ENCODE peak calls at places on chromosomes 5 and 9, in five cellular contexts. Z is K562, U is A549, B is GM23338, N is HepG2. M is an unnamed sample.

GRCh38 chr5:36150676-36151433 is 832 bp downstream of the LMBRD2 start:
- DNase-seq in Z (peak), U (peak), B (peak), N (peak), M (no peak)

GRCh38 chr9:110078626-110079025 is 129.3 kb downstream of the C9orf152 start:
- DNase-seq in Z (no peak), U (no peak), B (no peak), N (no peak), M (no peak)

GRCh38 chr5:14364576-14365472 is 216.8 kb upstream of the OTULINL start:
- DNase-seq in Z (peak), U (peak), B (peak), N (peak), M (no peak)

GRCh38 chr5:74626386-74627222 is 13.9 kb downstream of the ENC1 start:
- DNase-seq in Z (no peak), U (no peak), B (no peak), N (no peak), M (no peak)

GRCh38 chr9:2229109-2229733 is 214.1 kb downstream of the SMARCA2 start:
- DNase-seq in Z (no peak), U (no peak), B (no peak), N (no peak), M (no peak)

GRCh38 chr5:123266365-123266764 is 156.8 kb downstream of the CEP120 start:
- DNase-seq in Z (no peak), U (no peak), B (no peak), N (no peak), M (no peak)

GRCh38 chr5:66840527-66841013 is 244.4 kb downstream of the MAST4 start:
- DNase-seq in Z (no peak), U (no peak), B (no peak), N (peak), M (peak)

GRCh38 chr5:137665678-137666077 is 70.2 kb downstream of the KLHL3 start:
- DNase-seq in Z (no peak), U (no peak), B (no peak), N (no peak), M (no peak)

GRCh38 chr9:91773166-91773565 is 176.9 kb downstream of the ROR2 start:
- DNase-seq in Z (no peak), U (no peak), B (no peak), N (no peak), M (no peak)

GRCh38 chr5:34959323-34959722 is 30.0 kb downstream of the DNAJC21 start:
- DNase-seq in Z (peak), U (no peak), B (no peak), N (no peak), M (peak)

GRCh38 chr5:40381676-40382363 is 297.9 kb upstream of the PTGER4 start:
- DNase-seq in Z (no peak), U (no peak), B (no peak), N (no peak), M (no peak)

GRCh38 chr9:82037126-82037525 is 48.6 kb downstream of the SPATA31D1 start:
- DNase-seq in Z (no peak), U (no peak), B (no peak), N (no peak), M (no peak)

GRCh38 chr5:126811515-126812198 is 34.7 kb downstream of the LMNB1 start:
- DNase-seq in Z (peak), U (no peak), B (no peak), N (no peak), M (no peak)

GRCh38 chr5:40652441-40653220 is 27.1 kb upstream of the PTGER4 start:
- DNase-seq in Z (no peak), U (no peak), B (no peak), N (no peak), M (no peak)

GRCh38 chr9:75148551-75148950 is 60.2 kb downstream of the OSTF1 start:
- DNase-seq in Z (no peak), U (no peak), B (no peak), N (no peak), M (no peak)

GRCh38 chr5:9156282-9156681 is 389.6 kb downstream of the SEMA5A start:
- DNase-seq in Z (peak), U (no peak), B (peak), N (no peak), M (no peak)

GRCh38 chr5:150487199-150488061 is 20.5 kb upstream of the NDST1 start:
- DNase-seq in Z (peak), U (peak), B (no peak), N (peak), M (no peak)

GRCh38 chr5:98772415-98773213 is 849 bp upstream of the RGMB start:
- DNase-seq in Z (no peak), U (peak), B (peak), N (peak), M (no peak)

GRCh38 chr5:103617913-103618312 is 55.3 kb upstream of the NUDT12 start:
- DNase-seq in Z (no peak), U (no peak), B (no peak), N (no peak), M (no peak)

GRCh38 chr5:179871506-179871905 is 12.9 kb upstream of the MRNIP start:
- DNase-seq in Z (no peak), U (no peak), B (no peak), N (no peak), M (no peak)

GRCh38 chr9:70814597-70814996 is 306.8 kb downstream of the TRPM3 start:
- DNase-seq in Z (no peak), U (no peak), B (peak), N (no peak), M (no peak)

GRCh38 chr5:99054972-99055371 is 126.2 kb upstream of the CHD1 start:
- DNase-seq in Z (no peak), U (no peak), B (no peak), N (no peak), M (no peak)

GRCh38 chr5:67773439-67773988 is 442.0 kb upstream of the PIK3R1 start:
- DNase-seq in Z (no peak), U (no peak), B (no peak), N (peak), M (no peak)

GRCh38 chr5:76175051-76175666 is 92.0 kb downstream of the SV2C start:
- DNase-seq in Z (peak), U (peak), B (peak), N (peak), M (peak)

GRCh38 chr5:13251623-13252367 is 692.7 kb downstream of the DNAH5 start:
- DNase-seq in Z (no peak), U (no peak), B (peak), N (no peak), M (no peak)

GRCh38 chr5:82639393-82640144 is 361.4 kb upstream of the RPS23 start:
- DNase-seq in Z (no peak), U (no peak), B (no peak), N (no peak), M (no peak)

GRCh38 chr5:82641362-82641988 is 363.3 kb upstream of the RPS23 start:
- DNase-seq in Z (peak), U (peak), B (peak), N (peak), M (peak)

GRCh38 chr5:82640901-82641300 is 362.7 kb upstream of the RPS23 start:
- DNase-seq in Z (no peak), U (no peak), B (no peak), N (no peak), M (no peak)

GRCh38 chr5:82635561-82636288 is 357.6 kb upstream of the RPS23 start:
- DNase-seq in Z (no peak), U (peak), B (no peak), N (peak), M (no peak)
- TF ChIP-seq JUNB in Z (no peak), U (peak), B (no peak), N (peak), M (no peak)

GRCh38 chr9:93119953-93120845 is 13.9 kb downstream of the NINJ1 start:
- DNase-seq in Z (peak), U (peak), B (peak), N (peak), M (no peak)
- TF ChIP-seq JUNB in Z (no peak), U (peak), B (no peak), N (no peak), M (no peak)

GRCh38 chr9:128420060-128420650 is 502 bp upstream of the CERCAM start:
- DNase-seq in Z (peak), U (peak), B (peak), N (peak), M (no peak)
- TF ChIP-seq JUNB in Z (no peak), U (no peak), B (no peak), N (no peak), M (no peak)

DNA sequence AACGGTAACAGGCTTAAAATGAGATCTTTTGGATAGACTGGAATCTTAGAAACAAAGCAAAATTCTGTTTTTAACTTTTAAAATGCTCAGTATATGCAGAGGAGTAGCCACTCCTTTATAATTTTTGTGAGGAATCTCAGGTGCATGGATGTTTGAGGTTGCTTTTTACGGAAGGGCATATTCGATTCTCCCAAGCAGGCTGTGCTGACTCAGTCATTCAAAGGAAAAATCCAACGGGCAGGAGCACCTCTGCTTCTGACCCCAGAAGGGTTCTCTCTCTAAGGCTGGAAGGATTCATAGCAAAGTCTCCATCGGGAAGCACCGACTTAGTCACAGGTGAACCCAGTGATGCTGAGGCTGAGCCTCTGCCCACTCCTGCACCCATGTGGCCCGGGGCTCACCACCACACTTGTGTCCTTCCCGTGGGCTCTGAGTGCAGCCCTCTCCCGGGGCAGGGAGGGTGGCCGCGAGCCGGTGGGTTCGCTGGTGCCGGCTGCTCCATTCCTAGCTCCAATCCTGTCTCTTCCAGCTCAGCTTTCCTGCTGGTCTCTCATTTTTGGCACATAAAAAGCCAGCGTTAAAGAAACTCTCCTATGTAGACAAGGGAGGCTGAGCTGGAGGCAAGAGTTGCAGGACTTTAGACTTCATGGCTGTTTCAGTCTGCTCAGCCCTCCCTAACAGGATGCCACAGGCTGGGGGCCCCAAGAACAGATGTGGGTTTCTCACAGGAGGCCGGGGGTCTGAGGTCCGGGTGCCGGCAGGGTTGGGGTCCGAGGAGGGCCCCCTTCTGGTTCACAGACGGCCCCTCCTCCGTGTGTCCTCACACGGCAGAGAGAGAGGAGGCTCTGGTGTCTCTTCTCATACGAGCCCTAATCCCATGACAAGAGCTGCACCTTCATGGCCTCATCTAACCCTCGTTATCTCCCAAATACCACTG is 135.6 kb upstream of the LPCAT1 start:
- DNase-seq in Z (no peak), U (no peak), B (no peak), N (no peak), M (no peak)
- TF ChIP-seq JUNB in Z (no peak), U (no peak), B (no peak), N (no peak), M (no peak)

GRCh38 chr5:56947052-56947451 is 4.9 kb downstream of the MIER3 start:
- DNase-seq in Z (no peak), U (no peak), B (no peak), N (no peak), M (no peak)

GRCh38 chr5:56951131-56951945 is 585 bp downstream of the MIER3 start:
- DNase-seq in Z (peak), U (peak), B (peak), N (no peak), M (no peak)

GRCh38 chr5:56950626-56951130 is 1.2 kb downstream of the MIER3 start:
- DNase-seq in Z (peak), U (peak), B (peak), N (peak), M (peak)

DNA sequence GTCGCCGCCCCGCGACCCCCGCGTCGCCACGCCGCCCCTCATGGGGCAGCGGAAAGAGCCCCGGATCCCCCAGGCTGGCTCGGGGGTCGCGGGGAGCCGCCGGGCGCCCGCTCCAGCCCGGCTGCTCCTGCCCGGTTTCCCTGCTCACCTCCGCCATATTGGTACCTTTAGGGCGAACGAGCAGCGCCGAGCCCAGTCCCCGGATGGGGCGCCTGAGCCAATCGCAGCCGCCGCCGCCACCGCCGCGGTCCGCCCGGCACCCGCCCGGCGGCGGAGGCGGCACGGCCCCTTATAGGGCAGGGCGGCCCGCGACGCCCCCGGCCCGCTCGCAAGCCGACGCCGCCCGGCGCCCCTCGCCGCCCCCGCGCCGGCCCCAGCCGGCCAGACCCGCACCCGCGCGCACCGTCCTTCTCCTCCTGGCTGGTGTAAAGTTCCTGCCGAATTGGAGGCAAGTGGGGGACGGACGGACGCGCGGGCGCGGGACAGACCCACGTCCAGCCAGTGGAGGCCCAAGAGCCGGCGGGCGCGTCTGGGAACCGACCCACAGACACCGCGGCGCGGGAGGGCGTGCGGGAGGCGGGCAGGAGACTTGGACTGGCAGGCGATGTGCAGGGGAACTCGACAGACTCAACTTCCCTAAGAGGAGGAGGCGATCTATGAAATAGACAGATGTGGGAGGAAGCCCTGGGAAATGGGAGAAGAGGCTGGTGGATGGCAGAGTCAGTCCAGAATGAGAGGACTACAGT is at the start of gene MIER3:
- DNase-seq in Z (peak), U (peak), B (peak), N (peak), M (no peak)
- TF ChIP-seq JUNB in Z (no peak), U (no peak), B (no peak), N (no peak), M (no peak)

GRCh38 chr5:124337996-124338395 is 408.4 kb downstream of the ZNF608 start:
- DNase-seq in Z (no peak), U (no peak), B (no peak), N (no peak), M (no peak)
- TF ChIP-seq JUNB in Z (no peak), U (no peak), B (no peak), N (no peak), M (no peak)

M was measured in GM12878.